ENCODE peak calls at places on chromosomes 1 and 21, in four cellular contexts. One of them, this sample, is unnamed.

GRCh38 chr21:21383126-21383525 is 384.9 kb downstream of the NCAM2 start:
- DNase-seq in HepG2: no peak
- DNase-seq in K562: no peak
- DNase-seq in HCT116: no peak
- DNase-seq in this sample: no peak

GRCh38 chr1:246324711-246325110 is 182.4 kb downstream of the SMYD3 start:
- DNase-seq in HepG2: no peak
- DNase-seq in K562: no peak
- DNase-seq in HCT116: no peak
- DNase-seq in this sample: no peak

GRCh38 chr1:178564783-178565180 is 51.9 kb downstream of the TEX35 start:
- DNase-seq in HepG2: no peak
- DNase-seq in K562: no peak
- DNase-seq in HCT116: no peak
- DNase-seq in this sample: no peak

GRCh38 chr1:202199141-202199889 is 5.7 kb downstream of the LGR6 start:
- DNase-seq in HepG2: no peak
- DNase-seq in K562: no peak
- DNase-seq in HCT116: no peak
- DNase-seq in this sample: no peak

GRCh38 chr21:38455403-38455802 is 42.9 kb downstream of the ERG start:
- DNase-seq in HepG2: no peak
- DNase-seq in K562: no peak
- DNase-seq in HCT116: no peak
- DNase-seq in this sample: no peak

GRCh38 chr1:18191037-18191867 is 83.7 kb downstream of the IGSF21 start:
- DNase-seq in HepG2: no peak
- DNase-seq in K562: no peak
- DNase-seq in HCT116: no peak
- DNase-seq in this sample: no peak

GRCh38 chr1:164794310-164794709 is 235.3 kb downstream of the PBX1 start:
- DNase-seq in HepG2: no peak
- DNase-seq in K562: no peak
- DNase-seq in HCT116: no peak
- DNase-seq in this sample: no peak

GRCh38 chr1:31219489-31219888 is 20.2 kb downstream of the NKAIN1 start:
- DNase-seq in HepG2: no peak
- DNase-seq in K562: no peak
- DNase-seq in HCT116: no peak
- DNase-seq in this sample: no peak

GRCh38 chr1:174000274-174000852 is 21.8 kb downstream of the RC3H1 start:
- DNase-seq in HepG2: no peak
- DNase-seq in K562: no peak
- DNase-seq in HCT116: no peak
- DNase-seq in this sample: no peak

GRCh38 chr1:41447995-41448770 is 36.3 kb downstream of the EDN2 start:
- DNase-seq in HepG2: no peak
- DNase-seq in K562: no peak
- DNase-seq in HCT116: no peak
- DNase-seq in this sample: no peak

GRCh38 chr1:26278303-26278702 is 1.6 kb upstream of the SH3BGRL3 start:
- DNase-seq in HepG2: no peak
- DNase-seq in K562: no peak
- DNase-seq in HCT116: no peak
- DNase-seq in this sample: no peak

GRCh38 chr1:201781447-201781846 is 47.5 kb upstream of the IPO9 start:
- DNase-seq in HepG2: no peak
- DNase-seq in K562: no peak
- DNase-seq in HCT116: no peak
- DNase-seq in this sample: no peak

GRCh38 chr1:64743954-64744491 is 852 bp upstream of the RAVER2 start:
- DNase-seq in HepG2: no peak
- DNase-seq in K562: no peak
- DNase-seq in HCT116: no peak
- DNase-seq in this sample: peak; percentile 15

GRCh38 chr1:13781228-13781627 is 81.2 kb downstream of the PRDM2 start:
- DNase-seq in HepG2: no peak
- DNase-seq in K562: no peak
- DNase-seq in HCT116: no peak
- DNase-seq in this sample: no peak

GRCh38 chr1:227883073-227883520 is 64.6 kb downstream of the WNT9A start:
- DNase-seq in HepG2: no peak
- DNase-seq in K562: no peak
- DNase-seq in HCT116: no peak
- DNase-seq in this sample: no peak

GRCh38 chr1:101178341-101178687 is 58.5 kb upstream of the S1PR1 start:
- DNase-seq in HepG2: no peak
- DNase-seq in K562: no peak
- DNase-seq in HCT116: no peak
- DNase-seq in this sample: no peak
- H3K4me3 ChIP-seq in HepG2: no peak overlapping the region
- H3K4me3 ChIP-seq in K562: no peak overlapping the region
- H3K4me3 ChIP-seq in HCT116: no peak overlapping the region
- H3K4me3 ChIP-seq in this sample: no peak overlapping the region

GRCh38 chr1:225882008-225882698 is at the start of gene TMEM63A:
- DNase-seq in HepG2: peak; percentile 82
- DNase-seq in K562: peak; percentile 97
- DNase-seq in HCT116: peak; percentile 64
- DNase-seq in this sample: no peak
- TF ChIP-seq TCF7L2 in HepG2: no peak
- TF ChIP-seq TCF7L2 in K562: no peak
- TF ChIP-seq TCF7L2 in HCT116: peak; percentile 7
- TF ChIP-seq TCF7L2 in this sample: no peak

GRCh38 chr1:156020293-156021086 is at the start of gene SSR2:
- DNase-seq in HepG2: peak; percentile 92
- DNase-seq in K562: peak; percentile 94
- DNase-seq in HCT116: peak; percentile 84
- DNase-seq in this sample: peak; percentile 78
- H3K4me3 ChIP-seq in HepG2: peak within 1 kb of the TSS; percentile 92
- H3K4me3 ChIP-seq in K562: peak within 1 kb of the TSS; percentile 72
- H3K4me3 ChIP-seq in HCT116: peak within 1 kb of the TSS; percentile 79
- H3K4me3 ChIP-seq in this sample: peak within 1 kb of the TSS; percentile 70

GRCh38 chr1:157288006-157288405 is 149.8 kb upstream of the ETV3 start:
- DNase-seq in HepG2: no peak
- DNase-seq in K562: no peak
- DNase-seq in HCT116: no peak
- DNase-seq in this sample: no peak

GRCh38 chr1:157287462-157287861 is 149.3 kb upstream of the ETV3 start:
- DNase-seq in HepG2: no peak
- DNase-seq in K562: no peak
- DNase-seq in HCT116: no peak
- DNase-seq in this sample: no peak

GRCh38 chr1:157286646-157287420 is 148.6 kb upstream of the ETV3 start:
- DNase-seq in HepG2: no peak
- DNase-seq in K562: no peak
- DNase-seq in HCT116: no peak
- DNase-seq in this sample: no peak

GRCh38 chr1:157284446-157284845 is 146.3 kb upstream of the ETV3 start:
- DNase-seq in HepG2: no peak
- DNase-seq in K562: no peak
- DNase-seq in HCT116: no peak
- DNase-seq in this sample: no peak

GRCh38 chr1:157286096-157286495 is 147.9 kb upstream of the ETV3 start:
- DNase-seq in HepG2: no peak
- DNase-seq in K562: no peak
- DNase-seq in HCT116: no peak
- DNase-seq in this sample: no peak
- TF ChIP-seq TCF7L2 in HepG2: no peak
- TF ChIP-seq TCF7L2 in K562: no peak
- TF ChIP-seq TCF7L2 in HCT116: no peak
- TF ChIP-seq TCF7L2 in this sample: no peak

GRCh38 chr21:45405819-45406762 is 1.1 kb downstream of the COL18A1 start:
- DNase-seq in HepG2: peak; percentile 45
- DNase-seq in K562: no peak
- DNase-seq in HCT116: no peak
- DNase-seq in this sample: no peak
- H3K4me3 ChIP-seq in HepG2: peak overlapping the region; percentile 79
- H3K4me3 ChIP-seq in K562: peak overlapping the region; percentile 51
- H3K4me3 ChIP-seq in HCT116: peak overlapping the region; percentile 54
- H3K4me3 ChIP-seq in this sample: peak overlapping the region; percentile 60

GRCh38 chr21:42423197-42423675 is 19.5 kb downstream of the UBASH3A start:
- DNase-seq in HepG2: no peak
- DNase-seq in K562: no peak
- DNase-seq in HCT116: no peak
- DNase-seq in this sample: no peak
- TF ChIP-seq TCF7L2 in HepG2: no peak
- TF ChIP-seq TCF7L2 in K562: no peak
- TF ChIP-seq TCF7L2 in HCT116: no peak
- TF ChIP-seq TCF7L2 in this sample: no peak

GRCh38 chr1:231418101-231418740 is 3.9 kb downstream of the EGLN1 start:
- DNase-seq in HepG2: no peak
- DNase-seq in K562: no peak
- DNase-seq in HCT116: no peak
- DNase-seq in this sample: no peak
- H3K4me3 ChIP-seq in HepG2: peak overlapping the region; percentile 100
- H3K4me3 ChIP-seq in K562: peak overlapping the region; percentile 62
- H3K4me3 ChIP-seq in HCT116: no peak overlapping the region
- H3K4me3 ChIP-seq in this sample: peak overlapping the region; percentile 65

DNA sequence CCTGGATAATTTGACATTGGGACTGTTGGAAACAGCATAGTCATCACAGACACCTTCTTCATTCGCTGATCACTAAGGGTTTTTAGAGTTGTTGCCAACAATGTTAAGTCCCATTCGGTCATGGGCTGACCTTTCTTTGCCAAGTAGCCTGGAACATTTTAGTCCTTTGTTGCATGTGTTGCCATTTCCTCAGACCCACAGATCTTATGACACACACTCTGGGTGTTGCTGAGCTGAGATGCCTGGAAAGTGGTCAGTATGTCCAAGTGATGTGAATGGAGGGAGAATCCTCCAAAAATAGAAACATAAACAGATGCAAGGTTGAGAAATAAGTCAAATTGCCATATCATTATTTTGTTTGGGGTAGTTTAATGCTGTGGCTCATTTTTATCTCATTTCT is 61.5 kb upstream of the GJA5 start:
- DNase-seq in HepG2: no peak
- DNase-seq in K562: no peak
- DNase-seq in HCT116: no peak
- DNase-seq in this sample: no peak
- TF ChIP-seq TCF7L2 in HepG2: no peak
- TF ChIP-seq TCF7L2 in K562: no peak
- TF ChIP-seq TCF7L2 in HCT116: no peak
- TF ChIP-seq TCF7L2 in this sample: no peak

This sample was measured in Panc1.